ENCODE peak calls at places on chromosome 5, in nine cellular contexts. R is PC-3, B is fibroblast of mammary gland, A is astrocyte of the spinal cord, P is fibroblast of pulmonary artery, Y is psoas muscle, Z is RWPE1, L is D721Med, N is cardiac fibroblast. X is an unnamed sample.

GRCh38 chr5:66540078-66540477 is 56.1 kb upstream of the MAST4 start:
- DNase-seq in R (no peak), B (no peak), A (no peak), P (no peak), Y (no peak), Z (peak; percentile 73), L (no peak), N (no peak), X (no peak)

GRCh38 chr5:95446009-95446408 is 54.8 kb downstream of the FAM81B start:
- DNase-seq in R (peak; percentile 86), B (peak; percentile 14), A (peak; percentile 57), P (peak; percentile 77), Y (no peak), Z (peak; percentile 84), L (no peak), N (peak; percentile 76), X (no peak)

GRCh38 chr5:4549351-4549750 is 590.8 kb upstream of the ADAMTS16 start:
- DNase-seq in R (no peak), B (no peak), A (no peak), P (no peak), Y (no peak), Z (no peak), L (no peak), N (no peak), X (no peak)

GRCh38 chr5:89698028-89698427 is 711.5 kb downstream of the CETN3 start:
- DNase-seq in R (no peak), B (no peak), A (peak; percentile 14), P (no peak), Y (no peak), Z (no peak), L (no peak), N (no peak), X (no peak)

GRCh38 chr5:145830594-145830993 is 4.5 kb downstream of the PRELID2 start:
- DNase-seq in R (no peak), B (peak; percentile 18), A (peak; percentile 50), P (peak; percentile 60), Y (no peak), Z (no peak), L (no peak), N (peak; percentile 36), X (no peak)

GRCh38 chr5:135448796-135449507 is 1.8 kb upstream of the DCANP1 start:
- DNase-seq in R (no peak), B (no peak), A (peak; percentile 24), P (no peak), Y (no peak), Z (no peak), L (no peak), N (no peak), X (no peak)

GRCh38 chr5:95697781-95698681 is 15.2 kb upstream of the SPATA9 start:
- DNase-seq in R (peak; percentile 40), B (no peak), A (peak; percentile 16), P (no peak), Y (no peak), Z (no peak), L (no peak), N (no peak), X (no peak)

GRCh38 chr5:61837788-61838187 is 468.2 kb upstream of the KIF2A start:
- DNase-seq in R (no peak), B (no peak), A (no peak), P (no peak), Y (no peak), Z (peak; percentile 21), L (no peak), N (no peak), X (no peak)

GRCh38 chr5:89471556-89471955 is 588.6 kb upstream of the MEF2C start:
- DNase-seq in R (no peak), B (peak; percentile 54), A (peak; percentile 20), P (no peak), Y (no peak), Z (no peak), L (no peak), N (no peak), X (no peak)

GRCh38 chr5:176863041-176863764 is 35.9 kb downstream of the HK3 start:
- DNase-seq in R (no peak), B (no peak), A (no peak), P (no peak), Y (no peak), Z (no peak), L (no peak), N (no peak), X (no peak)

GRCh38 chr5:173764321-173765029 is 123.7 kb upstream of the CPEB4 start:
- DNase-seq in R (peak; percentile 95), B (peak; percentile 97), A (peak; percentile 96), P (peak; percentile 94), Y (peak; percentile 95), Z (peak; percentile 97), L (no peak), N (peak; percentile 95), X (no peak)

GRCh38 chr5:91443761-91444467 is 60.8 kb upstream of the ARRDC3 start:
- DNase-seq in R (peak; percentile 84), B (peak; percentile 29), A (peak; percentile 18), P (no peak), Y (no peak), Z (no peak), L (no peak), N (no peak), X (no peak)

GRCh38 chr5:136749016-136749415 is 383.7 kb upstream of the TRPC7 start:
- DNase-seq in R (peak; percentile 15), B (no peak), A (peak; percentile 40), P (no peak), Y (no peak), Z (no peak), L (no peak), N (no peak), X (no peak)

GRCh38 chr5:447501-447900 is 4.5 kb downstream of the EXOC3 start:
- DNase-seq in R (no peak), B (no peak), A (no peak), P (no peak), Y (peak; percentile 27), Z (no peak), L (no peak), N (no peak), X (no peak)

GRCh38 chr5:139667001-139667729 is 19.0 kb downstream of the CXXC5 start:
- DNase-seq in R (no peak), B (peak; percentile 41), A (no peak), P (no peak), Y (no peak), Z (no peak), L (no peak), N (no peak), X (no peak)

GRCh38 chr5:7802855-7803254 is 48.1 kb downstream of the CFAP90 start:
- DNase-seq in R (peak; percentile 69), B (peak; percentile 35), A (no peak), P (peak; percentile 44), Y (no peak), Z (peak; percentile 10), L (no peak), N (peak; percentile 16), X (no peak)

GRCh38 chr5:2205596-2205995 is 322.9 kb upstream of the IRX4 start:
- DNase-seq in R (no peak), B (no peak), A (no peak), P (no peak), Y (no peak), Z (no peak), L (no peak), N (no peak), X (no peak)

GRCh38 chr5:2207109-2207399 is 324.3 kb upstream of the IRX4 start:
- DNase-seq in R (no peak), B (no peak), A (no peak), P (no peak), Y (no peak), Z (no peak), L (no peak), N (no peak), X (no peak)

GRCh38 chr5:2205185-2205585 is 322.5 kb upstream of the IRX4 start:
- DNase-seq in R (no peak), B (no peak), A (no peak), P (no peak), Y (no peak), Z (no peak), L (no peak), N (no peak), X (no peak)

GRCh38 chr5:2207416-2207950 is 324.8 kb upstream of the IRX4 start:
- DNase-seq in R (no peak), B (no peak), A (no peak), P (no peak), Y (no peak), Z (no peak), L (no peak), N (no peak), X (no peak)

GRCh38 chr5:2206244-2207108 is 323.8 kb upstream of the IRX4 start:
- DNase-seq in R (no peak), B (no peak), A (no peak), P (no peak), Y (no peak), Z (no peak), L (no peak), N (no peak), X (no peak)
- TF ChIP-seq CTCF in R (no peak), B (no peak), A (no peak), P (no peak), Y (no peak), Z (no peak), L (no peak), N (no peak), X (no peak)

GRCh38 chr5:153968761-153969562 is 69.7 kb downstream of the FAM114A2 start:
- DNase-seq in R (no peak), B (no peak), A (no peak), P (no peak), Y (no peak), Z (no peak), L (no peak), N (no peak), X (no peak)
- TF ChIP-seq CTCF in R (no peak), B (no peak), A (no peak), P (no peak), Y (no peak), Z (no peak), L (no peak), N (no peak), X (no peak)

DNA sequence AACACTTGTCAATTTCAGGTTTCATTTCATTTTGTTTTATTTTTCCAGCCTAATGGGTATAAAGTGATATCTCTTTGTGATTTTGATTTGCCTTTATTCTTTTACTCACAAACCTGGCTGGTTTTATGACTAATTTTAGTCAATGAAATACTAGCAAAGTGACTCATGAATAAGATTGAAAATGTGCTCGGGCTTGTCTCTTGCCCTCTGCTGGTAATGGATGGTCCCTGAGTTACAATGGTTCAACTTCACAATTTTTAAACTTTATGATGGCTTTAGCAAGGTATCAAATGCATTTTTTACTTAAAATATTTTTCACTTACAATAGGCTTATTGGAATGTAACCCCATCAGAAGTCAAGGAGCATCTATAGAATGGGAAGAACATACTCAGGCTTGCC is 431.4 kb upstream of the CCNG1 start:
- DNase-seq in R (peak; percentile 72), B (no peak), A (no peak), P (no peak), Y (no peak), Z (peak; percentile 7), L (no peak), N (no peak), X (no peak)
- TF ChIP-seq CTCF in R (peak; percentile 70), B (no peak), A (no peak), P (no peak), Y (no peak), Z (no peak), L (no peak), N (no peak), X (no peak)

GRCh38 chr5:141250576-141250975 is 5.4 kb downstream of the PCDHB15 start:
- DNase-seq in R (no peak), B (no peak), A (no peak), P (no peak), Y (no peak), Z (no peak), L (no peak), N (no peak), X (no peak)

GRCh38 chr5:141241496-141241895 is 3.7 kb upstream of the PCDHB15 start:
- DNase-seq in R (no peak), B (no peak), A (no peak), P (no peak), Y (no peak), Z (no peak), L (no peak), N (no peak), X (no peak)

GRCh38 chr5:141245250-141245717 is at the start of gene PCDHB15:
- DNase-seq in R (no peak), B (no peak), A (no peak), P (peak; percentile 7), Y (no peak), Z (no peak), L (no peak), N (peak; percentile 4), X (peak; percentile 28)
- TF ChIP-seq CTCF in R (no peak), B (no peak), A (no peak), P (no peak), Y (no peak), Z (no peak), L (peak; percentile 0), N (no peak), X (no peak)

X was measured in endothelial cell.